ENCODE peak calls at places on chromosomes 12 and 14, in six cellular contexts. M is mammary epithelial cell, J is tibial nerve, H is right lobe of liver, E is SK-N-SH, F is heart left ventricle. X is an unnamed sample.
A peak's percentile ranks its signal among the peaks of the same experiment; 100 is the strongest.

GRCh38 chr14:102105369-102105768 is 18.5 kb upstream of the HSP90AA1 start:
- DNase-seq in M (no peak), J (no peak), H (no peak), E (no peak), F (no peak), X (no peak)

GRCh38 chr12:64587447-64587846 is 22.8 kb upstream of the RASSF3 start:
- DNase-seq in M (no peak), J (no peak), H (no peak), E (no peak), F (no peak), X (no peak)

GRCh38 chr12:89883630-89884364 is 175.2 kb upstream of the ATP2B1 start:
- DNase-seq in M (peak; percentile 31), J (no peak), H (no peak), E (no peak), F (no peak), X (no peak)

GRCh38 chr14:102969060-102969791 is 46.8 kb downstream of the AMN start:
- DNase-seq in M (no peak), J (no peak), H (no peak), E (no peak), F (no peak), X (peak; percentile 27)

GRCh38 chr12:29730481-29730880 is 53.3 kb downstream of the TMTC1 start:
- DNase-seq in M (no peak), J (no peak), H (no peak), E (no peak), F (no peak), X (no peak)

GRCh38 chr14:78959674-78960264 is 789.6 kb downstream of the NRXN3 start:
- DNase-seq in M (peak; percentile 56), J (peak; percentile 52), H (peak; percentile 75), E (peak; percentile 65), F (peak; percentile 46), X (peak; percentile 70)

GRCh38 chr12:51591020-51591901 is at the start of gene SCN8A:
- DNase-seq in M (no peak), J (no peak), H (peak; percentile 52), E (peak; percentile 94), F (no peak), X (peak; percentile 27)

GRCh38 chr12:6336859-6337744 is 4.8 kb downstream of the TNFRSF1A start:
- DNase-seq in M (no peak), J (no peak), H (peak; percentile 69), E (no peak), F (peak; percentile 58), X (no peak)

GRCh38 chr14:57462551-57462950 is 31.1 kb downstream of the CCDC198 start:
- DNase-seq in M (peak; percentile 46), J (no peak), H (no peak), E (no peak), F (no peak), X (no peak)

GRCh38 chr12:120225852-120226640 is 25.1 kb upstream of the RPLP0 start:
- DNase-seq in M (no peak), J (no peak), H (no peak), E (no peak), F (no peak), X (peak; percentile 22)

GRCh38 chr14:24234095-24235020 is 1.6 kb downstream of the GMPR2 start:
- DNase-seq in M (no peak), J (no peak), H (no peak), E (no peak), F (no peak), X (no peak)

GRCh38 chr14:95666450-95666849 is 19.8 kb upstream of the TCL1B start:
- DNase-seq in M (no peak), J (no peak), H (no peak), E (no peak), F (no peak), X (no peak)

GRCh38 chr12:59646636-59647035 is 50.8 kb downstream of the SLC16A7 start:
- DNase-seq in M (peak; percentile 21), J (no peak), H (no peak), E (no peak), F (no peak), X (no peak)

GRCh38 chr14:83860757-83861156 is 1669.2 kb upstream of the FLRT2 start:
- DNase-seq in M (no peak), J (no peak), H (no peak), E (no peak), F (no peak), X (no peak)

GRCh38 chr12:113874999-113875561 is 91.0 kb downstream of the RBM19 start:
- DNase-seq in M (no peak), J (no peak), H (no peak), E (no peak), F (no peak), X (no peak)

GRCh38 chr14:50823763-50824636 is 7.0 kb downstream of the NIN start:
- DNase-seq in M (no peak), J (no peak), H (no peak), E (no peak), F (no peak), X (no peak)
- H3K4me3 ChIP-seq in M (no peak overlapping the region), J (no peak overlapping the region), H (no peak overlapping the region), E (no peak overlapping the region), F (no peak overlapping the region), X (peak overlapping the region; percentile 8)

GRCh38 chr14:75101491-75101890 is 25.4 kb downstream of the NEK9 start:
- DNase-seq in M (no peak), J (no peak), H (no peak), E (no peak), F (no peak), X (no peak)
- H3K36me3 ChIP-seq in M (peaks cover 26% of the 10 kb centered on the region), J (peaks cover 99% of the 10 kb centered on the region), H (peaks cover 11% of the 10 kb centered on the region), E (peaks cover 47% of the 10 kb centered on the region), F (peaks cover 100% of the 10 kb centered on the region), X (peaks cover 96% of the 10 kb centered on the region)

GRCh38 chr12:14588571-14588970 is 20.9 kb upstream of the PLBD1 start:
- DNase-seq in M (no peak), J (no peak), H (no peak), E (no peak), F (no peak), X (no peak)

DNA sequence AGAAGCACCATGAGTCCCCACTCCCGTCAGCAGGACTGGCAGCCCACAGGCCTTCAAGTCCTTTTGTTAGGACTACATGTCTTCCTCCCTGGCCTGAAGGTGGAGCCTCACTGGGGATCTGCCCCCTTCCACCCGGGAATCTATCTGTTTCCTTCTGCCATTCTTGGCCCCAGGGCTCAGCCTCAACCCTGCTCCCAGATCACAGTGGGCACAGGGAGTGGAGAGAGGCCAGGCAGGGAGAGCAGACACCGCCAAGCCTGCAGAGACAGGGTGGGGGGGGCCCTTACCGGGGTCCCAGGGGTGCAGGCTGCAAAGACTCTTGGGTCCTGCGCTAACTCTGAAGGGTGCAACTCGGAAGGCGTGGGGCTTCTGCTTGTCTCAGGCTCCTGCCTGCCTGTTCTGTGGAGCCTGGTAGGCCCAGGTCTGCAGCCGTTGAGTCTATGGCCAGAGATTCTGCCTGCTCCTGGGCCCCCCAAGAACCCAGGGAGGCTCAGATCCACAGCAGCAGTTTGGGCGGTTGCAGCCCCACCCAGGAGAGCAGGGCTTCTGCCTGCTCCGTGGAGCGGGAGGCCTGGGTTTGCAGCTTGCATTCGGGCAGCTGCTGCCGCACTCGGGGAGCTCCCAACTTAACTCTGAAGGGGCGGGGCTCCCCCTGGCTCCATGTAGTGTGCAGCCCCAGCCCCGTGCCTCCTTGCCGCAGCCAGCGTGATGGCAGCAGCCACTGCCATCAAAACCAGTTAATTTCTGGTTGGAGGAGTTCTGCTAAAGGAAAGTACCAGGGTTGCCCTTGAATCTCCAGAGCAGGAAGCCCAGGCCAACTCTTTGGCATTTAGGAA is 21.7 kb upstream of the PLBD1 start:
- DNase-seq in M (no peak), J (no peak), H (no peak), E (no peak), F (no peak), X (no peak)
- H3K4me3 ChIP-seq in M (no peak overlapping the region), J (no peak overlapping the region), H (no peak overlapping the region), E (no peak overlapping the region), F (no peak overlapping the region), X (no peak overlapping the region)

GRCh38 chr12:112134731-112135130 is 9.4 kb downstream of the TRAFD1 start:
- DNase-seq in M (no peak), J (no peak), H (no peak), E (no peak), F (no peak), X (no peak)
- H3K36me3 ChIP-seq in M (peaks cover 11% of the 10 kb centered on the region), J (peaks cover 57% of the 10 kb centered on the region), H (no peaks in the 10 kb centered on the region), E (peaks cover 50% of the 10 kb centered on the region), F (peaks cover 61% of the 10 kb centered on the region), X (peaks cover 72% of the 10 kb centered on the region)

DNA sequence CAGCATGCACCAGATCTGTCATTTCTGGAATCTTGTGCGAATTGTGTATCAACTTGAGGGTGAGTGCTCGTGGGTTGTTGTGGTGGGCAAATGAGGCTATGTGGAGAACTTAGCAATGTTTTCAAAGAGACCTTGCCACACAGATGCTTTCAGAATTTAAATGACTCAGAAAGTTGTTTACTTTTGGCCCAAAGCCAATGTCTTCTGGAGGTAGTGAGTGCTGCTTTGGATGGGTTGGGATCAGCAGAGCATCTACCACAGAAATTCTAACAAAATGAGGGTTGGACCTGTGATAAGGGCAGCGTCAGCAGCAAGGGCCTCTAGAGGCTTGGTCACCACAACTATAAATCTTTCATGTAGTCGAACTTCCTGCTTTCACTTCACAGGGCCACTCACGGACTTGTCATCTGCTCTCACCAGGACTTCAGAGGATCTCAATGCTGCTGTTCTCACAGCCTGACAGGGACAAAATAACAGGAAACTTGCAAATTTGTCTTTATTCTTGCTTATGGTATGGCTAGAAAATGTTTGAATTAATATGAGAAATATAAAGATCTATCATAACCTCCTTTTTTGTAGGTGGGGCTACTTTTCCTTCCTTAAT is 111.4 kb downstream of the DACT1 start:
- DNase-seq in M (peak; percentile 67), J (no peak), H (no peak), E (no peak), F (no peak), X (no peak)
- H3K4me3 ChIP-seq in M (no peak overlapping the region), J (no peak overlapping the region), H (no peak overlapping the region), E (no peak overlapping the region), F (no peak overlapping the region), X (no peak overlapping the region)

GRCh38 chr12:66803972-66804371 is 125.1 kb upstream of the GRIP1 start:
- DNase-seq in M (no peak), J (no peak), H (no peak), E (no peak), F (no peak), X (no peak)

GRCh38 chr12:66799548-66799947 is 120.7 kb upstream of the GRIP1 start:
- DNase-seq in M (no peak), J (no peak), H (no peak), E (no peak), F (no peak), X (no peak)

GRCh38 chr12:66804555-66804954 is 125.7 kb upstream of the GRIP1 start:
- DNase-seq in M (no peak), J (no peak), H (no peak), E (no peak), F (no peak), X (no peak)
- H3K36me3 ChIP-seq in M (no peaks in the 10 kb centered on the region), J (no peaks in the 10 kb centered on the region), H (no peaks in the 10 kb centered on the region), E (no peaks in the 10 kb centered on the region), F (no peaks in the 10 kb centered on the region), X (no peaks in the 10 kb centered on the region)

DNA sequence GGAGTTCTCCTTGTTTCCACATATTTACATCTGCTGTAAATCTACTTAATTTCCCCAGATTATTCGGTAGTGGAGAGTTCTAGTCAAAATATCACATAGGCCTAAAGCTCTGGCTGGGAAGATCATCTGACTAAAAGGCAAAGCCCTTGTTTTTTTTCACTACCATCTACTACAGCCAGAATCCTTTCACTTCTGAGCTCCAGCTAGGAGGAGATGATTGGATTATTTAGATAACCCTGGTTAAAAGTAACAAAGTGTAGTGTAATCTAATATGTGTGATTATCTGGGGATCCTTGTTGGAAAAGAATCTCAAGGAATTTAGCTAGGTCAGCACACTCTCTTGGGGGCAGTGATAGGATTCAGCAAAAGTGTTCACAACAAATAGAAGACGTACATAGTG is 125.4 kb downstream of the DYRK2 start:
- DNase-seq in M (no peak), J (no peak), H (no peak), E (no peak), F (no peak), X (no peak)
- H3K4me3 ChIP-seq in M (no peak overlapping the region), J (no peak overlapping the region), H (no peak overlapping the region), E (no peak overlapping the region), F (no peak overlapping the region), X (no peak overlapping the region)

GRCh38 chr12:1864867-1865266 is 44.5 kb downstream of the LRTM2 start:
- DNase-seq in M (no peak), J (no peak), H (peak; percentile 38), E (no peak), F (no peak), X (no peak)
- H3K36me3 ChIP-seq in M (no peaks in the 10 kb centered on the region), J (no peaks in the 10 kb centered on the region), H (no peaks in the 10 kb centered on the region), E (no peaks in the 10 kb centered on the region), F (no peaks in the 10 kb centered on the region), X (no peaks in the 10 kb centered on the region)